ENCODE peak calls at places on chromosomes 1 and 21, in six cellular contexts. One of them, this sample, is unnamed.

GRCh38 chr1:32886012-32886827 is at the start of gene HPCA:
- DNase-seq in activated CD4-positive, alpha-beta T cell treated with anti-CD3 and anti-CD28 coated beads for 1 hour: no peak
- DNase-seq in endothelial cell: peak
- DNase-seq in HEK293T: peak
- DNase-seq in RPMI7951: peak
- DNase-seq in NCI-H1436: peak
- DNase-seq in this sample: no peak

GRCh38 chr1:91502138-91502881 is 1.7 kb downstream of the CDC7 start:
- DNase-seq in activated CD4-positive, alpha-beta T cell treated with anti-CD3 and anti-CD28 coated beads for 1 hour: no peak
- DNase-seq in endothelial cell: no peak
- DNase-seq in HEK293T: no peak
- DNase-seq in RPMI7951: no peak
- DNase-seq in NCI-H1436: no peak
- DNase-seq in this sample: no peak

GRCh38 chr1:94063379-94063778 is 57.6 kb downstream of the ABCA4 start:
- DNase-seq in activated CD4-positive, alpha-beta T cell treated with anti-CD3 and anti-CD28 coated beads for 1 hour: no peak
- DNase-seq in endothelial cell: no peak
- DNase-seq in HEK293T: peak
- DNase-seq in RPMI7951: peak
- DNase-seq in NCI-H1436: no peak
- DNase-seq in this sample: no peak

GRCh38 chr1:2548068-2548589 is 8.0 kb upstream of the TNFRSF14 start:
- DNase-seq in activated CD4-positive, alpha-beta T cell treated with anti-CD3 and anti-CD28 coated beads for 1 hour: peak
- DNase-seq in endothelial cell: peak
- DNase-seq in HEK293T: peak
- DNase-seq in RPMI7951: peak
- DNase-seq in NCI-H1436: peak
- DNase-seq in this sample: no peak

GRCh38 chr21:42818328-42818749 is 61.0 kb downstream of the WDR4 start:
- DNase-seq in activated CD4-positive, alpha-beta T cell treated with anti-CD3 and anti-CD28 coated beads for 1 hour: peak
- DNase-seq in endothelial cell: peak
- DNase-seq in HEK293T: no peak
- DNase-seq in RPMI7951: peak
- DNase-seq in NCI-H1436: no peak
- DNase-seq in this sample: no peak

GRCh38 chr1:169680377-169681019 is 30.9 kb downstream of the SELL start:
- DNase-seq in activated CD4-positive, alpha-beta T cell treated with anti-CD3 and anti-CD28 coated beads for 1 hour: no peak
- DNase-seq in endothelial cell: no peak
- DNase-seq in HEK293T: no peak
- DNase-seq in RPMI7951: no peak
- DNase-seq in NCI-H1436: no peak
- DNase-seq in this sample: no peak

GRCh38 chr1:27504588-27505419 is 14.8 kb upstream of the WASF2 start:
- DNase-seq in activated CD4-positive, alpha-beta T cell treated with anti-CD3 and anti-CD28 coated beads for 1 hour: no peak
- DNase-seq in endothelial cell: peak
- DNase-seq in HEK293T: peak
- DNase-seq in RPMI7951: peak
- DNase-seq in NCI-H1436: no peak
- DNase-seq in this sample: no peak

GRCh38 chr1:162914601-162915000 is 53.6 kb upstream of the CCDC190 start:
- DNase-seq in activated CD4-positive, alpha-beta T cell treated with anti-CD3 and anti-CD28 coated beads for 1 hour: no peak
- DNase-seq in endothelial cell: no peak
- DNase-seq in HEK293T: no peak
- DNase-seq in RPMI7951: no peak
- DNase-seq in NCI-H1436: no peak
- DNase-seq in this sample: no peak

GRCh38 chr1:185284106-185284505 is 32.9 kb downstream of the IVNS1ABP start:
- DNase-seq in activated CD4-positive, alpha-beta T cell treated with anti-CD3 and anti-CD28 coated beads for 1 hour: no peak
- DNase-seq in endothelial cell: no peak
- DNase-seq in HEK293T: no peak
- DNase-seq in RPMI7951: no peak
- DNase-seq in NCI-H1436: no peak
- DNase-seq in this sample: no peak

This sample was measured in iPS DF 19.7.